ENCODE peak calls at places on chromosomes 16 and 17, in ten cellular contexts. One of them, this sample, is unnamed. For H3K27me3, the result is how much of the 10 kb centered on the place peaks cover.

GRCh38 chr17:9322298-9322697 is 253.3 kb downstream of the STX8 start:
- DNase-seq in fibroblast of lung: no peak
- DNase-seq in AG04450: no peak
- DNase-seq in ovary: no peak
- DNase-seq in Peyer's patch: no peak
- DNase-seq in heart right ventricle: no peak
- DNase-seq in stomach: no peak
- DNase-seq in psoas muscle: no peak
- DNase-seq in ascending aorta: no peak
- DNase-seq in tibial nerve: no peak
- DNase-seq in this sample: no peak

GRCh38 chr17:81331527-81332043 is 36.5 kb upstream of the SLC38A10 start:
- DNase-seq in stomach: no peak
- DNase-seq in tibial nerve: no peak
- DNase-seq in heart right ventricle: no peak
- DNase-seq in fibroblast of lung: no peak
- DNase-seq in ovary: no peak
- DNase-seq in psoas muscle: no peak
- DNase-seq in AG04450: no peak
- DNase-seq in Peyer's patch: no peak
- DNase-seq in ascending aorta: no peak
- DNase-seq in this sample: no peak

GRCh38 chr16:4593069-4593468 is 21.6 kb downstream of the UBALD1 start:
- DNase-seq in fibroblast of lung: no peak
- DNase-seq in ascending aorta: no peak
- DNase-seq in heart right ventricle: no peak
- DNase-seq in tibial nerve: no peak
- DNase-seq in stomach: no peak
- DNase-seq in AG04450: no peak
- DNase-seq in Peyer's patch: no peak
- DNase-seq in ovary: no peak
- DNase-seq in psoas muscle: no peak
- DNase-seq in this sample: no peak

GRCh38 chr17:30513346-30513745 is 36.1 kb downstream of the GOSR1 start:
- DNase-seq in tibial nerve: no peak
- DNase-seq in AG04450: no peak
- DNase-seq in ascending aorta: no peak
- DNase-seq in stomach: no peak
- DNase-seq in heart right ventricle: no peak
- DNase-seq in fibroblast of lung: peak
- DNase-seq in psoas muscle: no peak
- DNase-seq in ovary: no peak
- DNase-seq in Peyer's patch: no peak
- DNase-seq in this sample: no peak

GRCh38 chr16:72657791-72658190 is 390.1 kb downstream of the ZFHX3 start:
- DNase-seq in AG04450: no peak
- DNase-seq in heart right ventricle: no peak
- DNase-seq in psoas muscle: no peak
- DNase-seq in fibroblast of lung: no peak
- DNase-seq in tibial nerve: no peak
- DNase-seq in stomach: no peak
- DNase-seq in ovary: no peak
- DNase-seq in ascending aorta: no peak
- DNase-seq in Peyer's patch: no peak
- DNase-seq in this sample: no peak

GRCh38 chr16:3525951-3526350 is 25.1 kb downstream of the CLUAP1 start:
- DNase-seq in ascending aorta: no peak
- DNase-seq in fibroblast of lung: no peak
- DNase-seq in Peyer's patch: no peak
- DNase-seq in psoas muscle: no peak
- DNase-seq in ovary: no peak
- DNase-seq in AG04450: no peak
- DNase-seq in heart right ventricle: no peak
- DNase-seq in tibial nerve: no peak
- DNase-seq in stomach: no peak
- DNase-seq in this sample: no peak

GRCh38 chr17:36511216-36511615 is 23.5 kb downstream of the MYO19 start:
- DNase-seq in fibroblast of lung: no peak
- DNase-seq in stomach: no peak
- DNase-seq in psoas muscle: no peak
- DNase-seq in ovary: no peak
- DNase-seq in AG04450: no peak
- DNase-seq in Peyer's patch: no peak
- DNase-seq in tibial nerve: no peak
- DNase-seq in ascending aorta: no peak
- DNase-seq in heart right ventricle: no peak
- DNase-seq in this sample: no peak

GRCh38 chr16:74726736-74727135 is 26.1 kb upstream of the MLKL start:
- DNase-seq in heart right ventricle: no peak
- DNase-seq in AG04450: no peak
- DNase-seq in psoas muscle: peak
- DNase-seq in Peyer's patch: peak
- DNase-seq in stomach: no peak
- DNase-seq in ovary: no peak
- DNase-seq in ascending aorta: no peak
- DNase-seq in fibroblast of lung: no peak
- DNase-seq in tibial nerve: no peak
- DNase-seq in this sample: no peak

GRCh38 chr17:68676856-68677255 is 75.7 kb upstream of the FAM20A start:
- DNase-seq in ascending aorta: no peak
- DNase-seq in AG04450: no peak
- DNase-seq in heart right ventricle: no peak
- DNase-seq in fibroblast of lung: no peak
- DNase-seq in ovary: no peak
- DNase-seq in Peyer's patch: no peak
- DNase-seq in stomach: no peak
- DNase-seq in psoas muscle: no peak
- DNase-seq in tibial nerve: no peak
- DNase-seq in this sample: no peak

DNA sequence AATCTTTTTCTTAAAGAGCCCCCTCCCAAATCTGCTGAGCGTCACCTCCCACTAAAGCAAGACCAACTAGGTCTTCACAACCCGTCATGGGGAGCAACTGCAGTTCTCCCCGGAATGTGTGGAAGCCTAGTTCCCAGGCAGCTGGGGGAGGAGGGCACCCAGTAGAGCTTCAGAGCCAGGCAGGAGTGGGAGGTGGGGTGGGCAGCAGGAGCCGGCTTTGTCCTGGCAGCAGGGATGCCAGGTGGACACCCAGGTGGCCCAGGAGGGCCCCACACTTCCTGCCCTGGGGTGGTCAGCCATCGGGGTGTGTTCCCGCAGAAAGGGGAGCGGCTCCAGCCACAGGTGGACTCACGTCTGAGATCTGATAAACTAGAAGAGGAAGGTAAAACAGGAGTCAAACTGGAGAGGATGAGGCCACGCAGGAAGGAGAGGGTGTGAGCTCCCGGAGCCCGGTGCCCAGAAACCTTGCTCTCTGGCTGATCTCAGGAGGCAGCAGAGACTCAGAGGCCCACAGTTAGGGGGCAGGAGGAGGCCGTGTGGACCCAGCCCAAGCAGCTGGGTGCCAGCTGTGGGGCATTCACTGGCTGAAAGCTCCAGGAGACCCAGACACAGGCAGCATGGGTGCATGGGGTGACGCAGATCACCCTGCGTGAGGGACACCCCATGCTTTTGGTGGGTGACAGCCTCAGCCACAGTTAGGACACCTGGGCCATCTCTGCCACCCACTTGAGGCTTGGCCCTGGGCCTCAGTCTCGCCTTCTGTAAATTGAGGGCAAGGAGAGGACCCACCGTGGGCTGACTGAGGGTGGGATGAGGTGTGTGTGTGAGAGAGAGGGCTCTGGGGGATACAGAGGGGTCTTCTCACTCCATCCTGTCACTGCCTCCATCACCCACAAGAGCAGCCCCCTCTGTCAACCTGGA is 260.8 kb upstream of the TNRC6C start:
- DNase-seq in tibial nerve: no peak
- DNase-seq in stomach: no peak
- DNase-seq in heart right ventricle: no peak
- DNase-seq in fibroblast of lung: no peak
- DNase-seq in ovary: no peak
- DNase-seq in psoas muscle: no peak
- DNase-seq in AG04450: no peak
- DNase-seq in ascending aorta: no peak
- DNase-seq in Peyer's patch: no peak
- DNase-seq in this sample: no peak
- H3K27me3 ChIP-seq in tibial nerve: under half
- H3K27me3 ChIP-seq in stomach: under half
- H3K27me3 ChIP-seq in heart right ventricle: under half
- H3K27me3 ChIP-seq in fibroblast of lung: under half
- H3K27me3 ChIP-seq in ovary: under half
- H3K27me3 ChIP-seq in psoas muscle: under half
- H3K27me3 ChIP-seq in AG04450: under half
- H3K27me3 ChIP-seq in ascending aorta: under half
- H3K27me3 ChIP-seq in Peyer's patch: under half
- H3K27me3 ChIP-seq in this sample: under half

DNA sequence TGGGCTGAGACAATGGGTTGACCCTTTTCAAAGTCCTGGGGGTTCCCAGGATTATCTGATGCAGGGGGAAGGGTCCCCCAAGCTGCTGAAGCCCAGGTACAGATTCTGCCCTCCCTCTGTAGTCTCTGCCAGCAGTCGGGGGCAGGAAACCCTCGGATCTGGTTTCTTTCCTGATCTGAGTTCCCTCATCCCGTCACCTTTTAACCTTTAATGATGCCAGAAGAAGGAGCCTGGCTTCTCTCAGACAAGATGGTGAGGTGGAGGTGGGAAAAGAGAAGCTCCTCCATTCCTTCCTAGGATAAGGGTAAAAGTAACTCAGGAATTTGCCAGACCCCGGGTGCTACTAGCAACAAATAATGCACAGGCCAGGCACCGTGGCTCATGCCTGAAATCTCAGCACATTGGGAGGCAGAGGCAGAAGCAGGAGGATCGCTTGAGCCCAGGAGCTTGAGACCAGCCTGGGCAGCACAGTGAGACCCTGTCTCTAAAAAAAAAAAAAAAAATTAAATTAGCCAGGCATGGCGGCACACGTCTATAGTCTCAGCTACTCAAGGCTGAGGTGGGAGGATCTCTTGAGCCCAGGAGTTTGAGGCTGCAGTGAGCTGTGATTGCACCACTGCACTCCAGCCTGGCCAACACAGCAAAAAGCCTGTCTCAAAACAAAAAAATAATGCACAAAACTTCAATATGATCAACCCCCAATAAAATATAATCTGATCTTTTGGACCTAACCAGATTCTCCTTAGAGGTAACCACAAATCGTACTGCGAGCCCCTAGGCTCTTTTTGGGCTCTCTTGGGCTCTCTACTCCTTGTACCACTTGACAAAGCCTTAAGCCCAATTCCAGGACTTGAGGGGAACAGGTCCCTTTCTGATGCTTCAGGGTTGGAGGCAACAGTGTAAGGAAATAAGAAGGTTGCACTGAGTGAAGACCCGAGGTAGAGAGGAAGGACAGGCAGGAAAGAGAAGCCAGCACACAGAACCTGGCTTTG is 5.7 kb downstream of the CDC42EP4 start:
- DNase-seq in AG04450: no peak
- DNase-seq in fibroblast of lung: no peak
- DNase-seq in heart right ventricle: no peak
- DNase-seq in ovary: no peak
- DNase-seq in tibial nerve: no peak
- DNase-seq in ascending aorta: no peak
- DNase-seq in Peyer's patch: no peak
- DNase-seq in stomach: no peak
- DNase-seq in psoas muscle: no peak
- DNase-seq in this sample: no peak
- H3K4me3 ChIP-seq in AG04450: peak
- H3K4me3 ChIP-seq in fibroblast of lung: peak
- H3K4me3 ChIP-seq in heart right ventricle: no peak
- H3K4me3 ChIP-seq in ovary: peak
- H3K4me3 ChIP-seq in tibial nerve: peak
- H3K4me3 ChIP-seq in ascending aorta: peak
- H3K4me3 ChIP-seq in Peyer's patch: peak
- H3K4me3 ChIP-seq in stomach: peak
- H3K4me3 ChIP-seq in psoas muscle: peak
- H3K4me3 ChIP-seq in this sample: no peak

GRCh38 chr16:30571444-30572322 is at the start of gene ZNF688:
- DNase-seq in ascending aorta: peak
- DNase-seq in tibial nerve: peak
- DNase-seq in heart right ventricle: peak
- DNase-seq in Peyer's patch: peak
- DNase-seq in AG04450: peak
- DNase-seq in fibroblast of lung: peak
- DNase-seq in psoas muscle: peak
- DNase-seq in stomach: peak
- DNase-seq in ovary: peak
- DNase-seq in this sample: peak
- TF ChIP-seq CTCF in ascending aorta: no peak
- TF ChIP-seq CTCF in tibial nerve: no peak
- TF ChIP-seq CTCF in heart right ventricle: peak
- TF ChIP-seq CTCF in Peyer's patch: no peak
- TF ChIP-seq CTCF in AG04450: no peak
- TF ChIP-seq CTCF in fibroblast of lung: no peak
- TF ChIP-seq CTCF in psoas muscle: no peak
- TF ChIP-seq CTCF in stomach: no peak
- TF ChIP-seq CTCF in ovary: peak
- TF ChIP-seq CTCF in this sample: no peak

DNA sequence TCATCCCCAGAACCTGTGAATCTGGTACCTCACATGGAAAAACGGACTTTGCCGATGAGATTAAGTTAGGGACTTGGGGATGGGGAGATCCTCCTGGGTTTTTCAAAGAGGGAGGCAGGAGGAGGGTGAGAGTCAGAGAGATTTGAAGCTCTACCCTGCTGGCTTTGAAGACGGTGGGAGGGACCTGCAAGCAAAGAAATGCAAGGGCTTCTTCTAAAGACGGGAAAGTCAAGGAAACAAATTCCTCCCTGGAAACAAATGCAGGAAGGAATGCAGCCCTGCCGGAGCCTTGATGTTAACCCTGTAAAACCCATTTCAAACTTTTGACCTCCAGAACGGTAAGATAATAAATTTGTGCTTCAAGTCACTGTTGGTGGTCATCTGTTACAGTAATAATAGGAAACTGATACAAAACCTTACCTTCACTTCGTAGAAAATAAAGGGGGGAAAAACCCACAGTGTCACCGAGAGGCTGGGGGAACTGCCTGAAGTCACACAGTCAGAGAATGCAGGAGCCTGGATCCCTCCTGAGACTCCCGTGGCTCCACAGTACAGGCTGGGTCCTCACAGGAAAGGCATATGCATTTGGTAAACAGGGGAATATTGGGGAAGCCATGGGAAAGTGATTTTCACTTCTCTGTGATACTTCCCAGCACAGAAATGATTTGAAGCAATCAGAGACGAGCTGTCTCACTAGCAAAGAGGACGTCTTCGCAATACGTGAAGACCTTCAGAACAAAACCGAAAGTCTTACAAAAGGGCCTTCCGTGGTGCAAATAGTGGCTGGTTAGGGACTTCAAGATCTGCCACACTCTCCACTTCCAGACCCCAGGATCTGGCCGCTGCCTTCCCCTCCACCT is 58.9 kb upstream of the CLEC3A start:
- DNase-seq in Peyer's patch: no peak
- DNase-seq in AG04450: no peak
- DNase-seq in psoas muscle: no peak
- DNase-seq in heart right ventricle: no peak
- DNase-seq in fibroblast of lung: peak
- DNase-seq in ascending aorta: no peak
- DNase-seq in tibial nerve: no peak
- DNase-seq in stomach: no peak
- DNase-seq in ovary: no peak
- DNase-seq in this sample: no peak
- H3K27me3 ChIP-seq in Peyer's patch: under half
- H3K27me3 ChIP-seq in AG04450: under half
- H3K27me3 ChIP-seq in psoas muscle: under half
- H3K27me3 ChIP-seq in heart right ventricle: under half
- H3K27me3 ChIP-seq in fibroblast of lung: under half
- H3K27me3 ChIP-seq in ascending aorta: under half
- H3K27me3 ChIP-seq in tibial nerve: under half
- H3K27me3 ChIP-seq in stomach: under half
- H3K27me3 ChIP-seq in ovary: under half
- H3K27me3 ChIP-seq in this sample: under half